ENCODE peak calls at places on chromosomes 12 and 14, in six cellular contexts. E, A, U, Q, Y and O are unnamed samples.

GRCh38 chr12:3303410-3304136 is 187.4 kb upstream of the PRMT8 start:
- DNase-seq in Q (peak), U (peak), E (no peak), A (peak), Y (peak), O (no peak)

GRCh38 chr12:96876966-96877365 is 30.1 kb upstream of the NEDD1 start:
- DNase-seq in E (no peak), U (no peak), Y (peak), Q (peak), A (no peak), O (no peak)

GRCh38 chr14:51353901-51354300 is 113.9 kb downstream of the TMX1 start:
- DNase-seq in E (no peak), Y (no peak), Q (no peak), U (no peak), A (no peak), O (no peak)

GRCh38 chr12:29726321-29726692 is 57.4 kb downstream of the TMTC1 start:
- DNase-seq in A (no peak), E (no peak), Y (no peak), Q (no peak), U (no peak), O (peak)

GRCh38 chr14:54182419-54183040 is 214.3 kb upstream of the CDKN3 start:
- DNase-seq in A (no peak), Y (peak), Q (peak), E (no peak), U (no peak), O (no peak)

GRCh38 chr14:56487090-56487667 is 92.4 kb upstream of the TMEM260 start:
- DNase-seq in Q (peak), A (no peak), Y (peak), E (no peak), U (no peak), O (no peak)

GRCh38 chr12:93484315-93484981 is 17.1 kb downstream of the MRPL42 start:
- DNase-seq in A (no peak), Y (no peak), Q (peak), U (no peak), E (no peak), O (no peak)

GRCh38 chr12:5022465-5023061 is 21.1 kb upstream of the KCNA5 start:
- DNase-seq in Q (peak), U (peak), Y (peak), A (peak), E (peak), O (peak)

GRCh38 chr12:4353785-4354208 is 25.7 kb downstream of the FGF23 start:
- DNase-seq in A (no peak), U (no peak), Q (peak), Y (peak), E (no peak), O (no peak)

GRCh38 chr12:124013073-124013472 is 40.1 kb downstream of the ZNF664 start:
- DNase-seq in A (no peak), U (no peak), Y (no peak), Q (no peak), E (no peak), O (no peak)

GRCh38 chr12:6563448-6564050 is 4.5 kb downstream of the NOP2 start:
- DNase-seq in Q (peak), E (peak), A (peak), U (peak), Y (peak), O (no peak)

GRCh38 chr12:75548879-75549278 is 37.5 kb upstream of the KRR1 start:
- DNase-seq in Y (no peak), Q (no peak), A (no peak), U (no peak), E (no peak), O (no peak)

GRCh38 chr12:104056419-104056972 is 6.5 kb upstream of the GLT8D2 start:
- DNase-seq in Y (no peak), E (no peak), Q (no peak), A (no peak), U (no peak), O (no peak)

GRCh38 chr12:53484686-53485567 is 14.3 kb downstream of the MAP3K12 start:
- DNase-seq in Q (peak), E (no peak), U (no peak), A (no peak), Y (peak), O (no peak)

GRCh38 chr12:124621296-124621660 is 53.9 kb upstream of the NCOR2 start:
- DNase-seq in E (no peak), A (no peak), Y (no peak), Q (no peak), U (peak), O (peak)

GRCh38 chr12:119835068-119835467 is 42.1 kb downstream of the CIT start:
- DNase-seq in A (no peak), E (no peak), Q (no peak), U (no peak), Y (peak), O (no peak)

GRCh38 chr12:131640436-131640969 is 70.4 kb upstream of the SFSWAP start:
- DNase-seq in E (peak), Y (no peak), U (no peak), A (no peak), Q (no peak), O (no peak)

GRCh38 chr14:45034730-45035129 is 49.2 kb upstream of the PRPF39 start:
- DNase-seq in U (no peak), A (no peak), E (no peak), Y (no peak), Q (no peak), O (no peak)

GRCh38 chr14:92688434-92689375 is 59.7 kb downstream of the LGMN start:
- DNase-seq in Q (no peak), U (peak), A (no peak), E (no peak), Y (no peak), O (no peak)

GRCh38 chr14:73365727-73366126 is 92.6 kb downstream of the NUMB start:
- DNase-seq in Q (no peak), U (peak), E (no peak), A (no peak), Y (no peak), O (no peak)

GRCh38 chr12:56878010-56878339 is 56.2 kb downstream of the SDR9C7 start:
- DNase-seq in Q (no peak), U (no peak), E (no peak), Y (no peak), A (no peak), O (no peak)

GRCh38 chr12:77116277-77116676 is 50.9 kb upstream of the E2F7 start:
- DNase-seq in E (no peak), U (no peak), A (no peak), Y (no peak), Q (no peak), O (no peak)

GRCh38 chr14:55891692-55892091 is 226.5 kb upstream of the PELI2 start:
- DNase-seq in Y (no peak), U (no peak), A (no peak), Q (no peak), E (no peak), O (no peak)

GRCh38 chr12:92827836-92828431 is 101.2 kb downstream of the EEA1 start:
- DNase-seq in A (peak), E (peak), Q (peak), Y (peak), U (no peak), O (no peak)

GRCh38 chr12:46244997-46245396 is 23.8 kb downstream of the SLC38A1 start:
- DNase-seq in U (no peak), Q (no peak), E (no peak), Y (no peak), A (no peak), O (no peak)

GRCh38 chr12:92928431-92928961 is 599 bp downstream of the EEA1 start:
- DNase-seq in E (no peak), U (no peak), A (no peak), Y (peak), Q (peak), O (peak)

GRCh38 chr12:153080-153746 is 60.7 kb downstream of the SLC6A12 start:
- DNase-seq in E (peak), U (peak), A (peak), Q (peak), Y (peak), O (peak)
- TF ChIP-seq CTCF in E (peak), U (peak), A (peak), Q (peak), Y (peak), O (no peak)

GRCh38 chr12:122206111-122206881 is 2.8 kb downstream of the B3GNT4 start:
- DNase-seq in Y (no peak), Q (no peak), A (no peak), E (no peak), U (no peak), O (no peak)

GRCh38 chr12:122207391-122207790 is 3.9 kb downstream of the B3GNT4 start:
- DNase-seq in Q (no peak), E (no peak), U (no peak), A (no peak), Y (no peak), O (no peak)

GRCh38 chr12:122208073-122208820 is 4.7 kb downstream of the B3GNT4 start:
- DNase-seq in Q (no peak), Y (no peak), A (no peak), U (no peak), E (no peak), O (no peak)

GRCh38 chr12:122205590-122205925 is 2.0 kb downstream of the B3GNT4 start:
- DNase-seq in Q (no peak), E (no peak), U (no peak), A (no peak), Y (no peak), O (no peak)

DNA sequence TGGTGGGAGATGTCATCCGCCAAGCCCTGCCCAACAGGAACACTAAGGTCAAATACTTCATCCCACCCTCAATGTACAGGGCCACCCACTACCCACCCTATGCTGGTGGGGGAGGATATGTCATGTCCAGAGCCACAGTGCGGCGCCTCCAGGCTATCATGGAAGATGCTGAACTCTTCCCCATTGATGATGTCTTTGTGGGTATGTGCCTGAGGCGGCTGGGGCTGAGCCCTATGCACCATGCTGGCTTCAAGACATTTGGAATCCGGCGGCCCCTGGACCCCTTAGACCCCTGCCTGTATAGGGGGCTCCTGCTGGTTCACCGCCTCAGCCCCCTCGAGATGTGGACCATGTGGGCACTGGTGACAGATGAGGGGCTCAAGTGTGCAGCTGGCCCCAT is 3.5 kb downstream of the B3GNT4 start:
- DNase-seq in Q (no peak), Y (no peak), U (no peak), E (no peak), A (no peak), O (no peak)
- TF ChIP-seq CTCF in Q (no peak), Y (no peak), U (no peak), E (no peak), A (no peak), O (no peak)

GRCh38 chr12:21528953-21529352 is 2.9 kb downstream of the SPX start:
- DNase-seq in Y (peak), E (no peak), Q (no peak), U (peak), A (no peak), O (no peak)
- TF ChIP-seq CTCF in Y (no peak), E (no peak), Q (no peak), U (no peak), A (no peak), O (no peak)

DNA sequence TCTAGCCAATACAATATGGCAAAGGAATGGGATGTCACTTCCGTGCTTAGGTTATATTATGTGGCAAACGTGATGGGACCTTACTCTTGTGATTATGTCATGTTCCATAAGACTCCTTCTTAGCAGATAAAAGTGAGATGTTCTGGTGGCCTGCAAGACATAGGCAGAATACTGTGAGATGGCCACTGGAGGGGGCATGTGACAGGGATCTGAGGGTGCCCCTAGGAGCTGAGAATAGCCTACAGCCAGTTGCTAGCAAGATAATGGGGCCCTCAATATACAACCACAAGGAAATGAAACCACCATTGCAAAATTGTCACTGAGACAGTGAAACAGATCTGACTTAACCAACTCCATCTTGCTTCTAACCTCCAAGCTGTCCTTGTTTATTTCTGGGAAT is 151.4 kb upstream of the SSTR1 start:
- DNase-seq in U (no peak), Y (no peak), Q (no peak), A (no peak), E (no peak), O (no peak)
- TF ChIP-seq CTCF in U (no peak), Y (no peak), Q (no peak), A (no peak), E (no peak), O (no peak)

DNA sequence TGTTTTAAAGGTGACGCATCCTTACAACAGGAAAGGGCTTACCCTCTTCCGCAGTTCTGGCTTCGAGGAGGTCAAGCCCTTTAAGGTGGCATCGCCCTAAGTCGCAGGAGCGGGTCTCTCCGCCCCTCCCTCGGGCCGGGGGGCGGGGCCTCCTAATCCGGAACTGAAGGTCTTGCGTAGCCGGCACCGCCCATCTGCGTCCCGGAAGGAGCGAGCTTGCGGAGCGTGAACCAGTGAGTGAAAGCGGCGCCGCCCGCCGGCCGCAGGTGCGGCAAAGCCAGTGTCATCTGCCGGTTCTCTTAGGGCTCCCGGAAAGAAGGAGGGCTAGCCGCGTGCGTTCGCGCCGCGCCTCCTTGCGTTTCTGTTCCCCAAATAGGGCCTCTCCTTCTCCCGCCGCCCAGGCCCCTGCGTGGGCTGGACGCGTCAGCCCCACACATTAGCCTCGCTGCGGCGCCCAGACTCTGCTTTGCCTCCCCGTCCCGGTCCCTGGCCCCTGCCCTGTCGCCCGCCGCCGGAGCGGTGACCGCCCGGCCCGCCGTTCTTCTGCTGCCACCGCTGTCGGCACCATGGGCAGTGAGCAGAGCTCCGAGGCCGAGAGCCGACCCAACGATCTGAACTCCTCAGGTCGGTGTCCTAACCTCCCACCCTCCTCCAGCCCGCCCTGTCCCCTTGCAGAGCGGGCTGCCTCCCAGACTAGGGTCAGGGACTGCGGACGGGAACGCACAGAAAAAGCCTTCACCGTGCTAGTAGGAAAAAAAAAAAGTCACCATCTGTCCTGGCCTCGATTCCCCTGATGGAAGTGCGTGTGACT is at the start of gene BORCS5:
- DNase-seq in U (peak), A (peak), Y (peak), E (peak), Q (peak), O (peak)
- TF ChIP-seq CTCF in U (no peak), A (no peak), Y (peak), E (peak), Q (peak), O (no peak)

GRCh38 chr12:107990325-107990724 is 138.8 kb upstream of the WSCD2 start:
- DNase-seq in Y (peak), A (peak), Q (peak), U (peak), E (peak), O (peak)

GRCh38 chr12:107992016-107992415 is 137.1 kb upstream of the WSCD2 start:
- DNase-seq in Q (no peak), E (no peak), Y (no peak), A (no peak), U (no peak), O (no peak)

GRCh38 chr12:107998863-107999262 is 130.2 kb upstream of the WSCD2 start:
- DNase-seq in A (no peak), Y (no peak), U (no peak), E (no peak), Q (no peak), O (no peak)

GRCh38 chr12:107992870-107993451 is 136.1 kb upstream of the WSCD2 start:
- DNase-seq in E (peak), A (peak), U (no peak), Q (peak), Y (peak), O (no peak)
- TF ChIP-seq CTCF in E (peak), A (peak), U (no peak), Q (peak), Y (peak), O (no peak)

DNA sequence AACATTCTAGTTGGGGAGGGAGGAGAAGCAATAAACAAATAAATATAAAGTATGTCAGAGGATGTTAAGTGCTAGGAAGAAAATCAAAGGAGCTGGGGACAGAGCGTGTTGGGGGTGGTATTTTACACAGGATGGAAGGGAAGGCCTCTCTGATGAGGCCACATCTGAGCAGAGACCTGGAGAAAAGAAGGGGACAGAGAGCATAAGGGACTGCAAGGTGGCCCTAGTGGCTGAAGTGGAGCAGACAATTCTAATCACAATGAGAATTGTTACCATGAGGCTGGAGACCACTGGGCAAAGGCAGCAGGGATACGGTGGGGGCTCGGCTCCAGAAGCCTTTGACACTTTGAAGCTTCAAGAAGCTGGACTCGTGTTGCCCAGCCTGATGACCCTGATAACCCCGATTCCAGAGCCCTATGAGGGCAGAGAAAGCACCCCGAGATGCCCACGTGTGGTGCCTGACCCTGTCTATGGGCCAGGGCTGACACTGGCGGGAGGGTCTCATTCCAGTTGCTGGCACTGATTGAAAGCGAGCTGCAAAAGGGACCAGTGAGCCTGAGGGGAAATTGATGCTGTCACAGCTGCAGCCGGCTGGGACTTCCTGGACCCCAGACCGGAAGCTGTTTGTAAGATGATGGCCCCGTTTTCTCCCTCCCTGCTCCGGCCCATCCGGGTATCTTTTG is 169.1 kb downstream of the RBM19 start:
- DNase-seq in Y (no peak), U (no peak), A (no peak), Q (no peak), E (no peak), O (no peak)
- TF ChIP-seq CTCF in Y (no peak), U (no peak), A (no peak), Q (no peak), E (no peak), O (no peak)

DNA sequence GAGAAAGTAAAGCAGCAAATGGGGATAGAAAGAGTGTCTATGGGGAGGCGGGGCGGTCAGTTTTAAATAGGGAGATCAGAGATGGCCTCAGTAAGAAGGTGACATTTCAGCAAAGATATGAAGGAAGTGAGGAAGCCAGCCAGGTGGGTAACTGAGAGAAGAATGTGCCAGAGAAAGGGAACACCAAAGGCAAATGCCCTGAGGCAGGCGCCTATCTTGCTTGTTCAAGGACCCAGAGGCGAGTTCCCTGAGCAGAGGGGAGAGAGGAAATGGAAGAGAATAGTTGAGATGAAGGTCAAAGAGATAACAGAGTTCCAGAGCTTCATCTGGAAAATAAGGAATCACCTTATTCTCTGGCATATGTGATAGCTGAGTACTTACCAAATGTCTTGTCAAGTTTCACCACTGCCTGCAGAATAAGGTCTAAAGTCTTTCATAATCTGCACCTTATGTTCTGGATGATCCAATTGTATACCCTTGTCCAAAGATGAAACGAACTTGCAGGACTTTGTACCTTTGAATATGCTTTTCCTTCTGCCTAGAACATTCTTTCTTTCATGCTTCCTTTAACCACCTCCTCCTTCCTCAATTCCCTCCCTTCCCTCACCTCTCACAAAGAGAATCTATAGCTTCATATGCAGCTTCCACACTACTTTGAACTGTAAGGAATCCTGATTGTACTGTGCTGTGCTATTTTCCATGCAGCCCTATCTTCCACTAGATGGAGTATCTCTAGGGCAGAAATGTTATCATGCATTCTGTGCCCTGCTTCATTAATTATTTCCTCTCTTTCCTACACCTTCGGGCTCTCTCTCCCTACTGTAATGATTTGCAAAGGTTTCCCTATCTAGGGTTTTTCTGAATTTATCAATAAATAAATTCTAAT is 38.5 kb downstream of the GNPTAB start:
- DNase-seq in Q (no peak), A (no peak), E (no peak), U (no peak), Y (peak), O (no peak)
- TF ChIP-seq CTCF in Q (peak), A (peak), E (peak), U (peak), Y (peak), O (peak)